ENCODE peak calls at places on chromosomes 16 and 17, in eight cellular contexts. U is colonic mucosa, Y is adrenal gland, S is cardiac muscle cell, A is thoracic aorta, G is neuronal stem cell, K is K562, F is gastrocnemius medialis. L is an unnamed sample.

GRCh38 chr16:24123275-24123674 is 132.9 kb upstream of the CACNG3 start:
- DNase-seq in U (no peak), Y (no peak), S (no peak), A (no peak), G (no peak), K (no peak), F (no peak), L (no peak)

GRCh38 chr16:28218109-28218508 is 6.3 kb upstream of the XPO6 start:
- DNase-seq in U (peak), Y (no peak), S (peak), A (no peak), G (no peak), K (no peak), F (no peak), L (no peak)

GRCh38 chr16:1494129-1494640 is 1.0 kb downstream of the TELO2 start:
- DNase-seq in U (peak), Y (peak), S (peak), A (no peak), G (no peak), K (no peak), F (peak), L (no peak)

GRCh38 chr17:41540921-41541625 is 13.0 kb upstream of the KRT19 start:
- DNase-seq in U (no peak), Y (no peak), S (no peak), A (no peak), G (no peak), K (peak), F (no peak), L (no peak)

GRCh38 chr17:28712037-28712704 is 483 bp upstream of the PROCA1 start:
- DNase-seq in U (peak), Y (no peak), S (peak), A (no peak), G (no peak), K (peak), F (no peak), L (no peak)

GRCh38 chr17:38879878-38880727 is 10.2 kb downstream of the LASP1 start:
- DNase-seq in U (no peak), Y (no peak), S (peak), A (no peak), G (no peak), K (no peak), F (no peak), L (no peak)

GRCh38 chr17:80675451-80676095 is 130.9 kb downstream of the RPTOR start:
- DNase-seq in U (no peak), Y (no peak), S (no peak), A (no peak), G (no peak), K (no peak), F (no peak), L (no peak)

GRCh38 chr16:87635541-87636049 is 33.3 kb downstream of the JPH3 start:
- DNase-seq in U (peak), Y (peak), S (peak), A (no peak), G (peak), K (peak), F (peak), L (no peak)

GRCh38 chr17:36722121-36722902 is 120.9 kb downstream of the MRM1 start:
- DNase-seq in U (peak), Y (peak), S (peak), A (no peak), G (peak), K (peak), F (no peak), L (peak)

GRCh38 chr17:65173284-65173793 is 36.2 kb downstream of the RGS9 start:
- DNase-seq in U (peak), Y (peak), S (peak), A (no peak), G (no peak), K (peak), F (no peak), L (no peak)

GRCh38 chr17:50828508-50829170 is 6.7 kb upstream of the WFIKKN2 start:
- DNase-seq in U (no peak), Y (no peak), S (no peak), A (no peak), G (no peak), K (no peak), F (no peak), L (no peak)

DNA sequence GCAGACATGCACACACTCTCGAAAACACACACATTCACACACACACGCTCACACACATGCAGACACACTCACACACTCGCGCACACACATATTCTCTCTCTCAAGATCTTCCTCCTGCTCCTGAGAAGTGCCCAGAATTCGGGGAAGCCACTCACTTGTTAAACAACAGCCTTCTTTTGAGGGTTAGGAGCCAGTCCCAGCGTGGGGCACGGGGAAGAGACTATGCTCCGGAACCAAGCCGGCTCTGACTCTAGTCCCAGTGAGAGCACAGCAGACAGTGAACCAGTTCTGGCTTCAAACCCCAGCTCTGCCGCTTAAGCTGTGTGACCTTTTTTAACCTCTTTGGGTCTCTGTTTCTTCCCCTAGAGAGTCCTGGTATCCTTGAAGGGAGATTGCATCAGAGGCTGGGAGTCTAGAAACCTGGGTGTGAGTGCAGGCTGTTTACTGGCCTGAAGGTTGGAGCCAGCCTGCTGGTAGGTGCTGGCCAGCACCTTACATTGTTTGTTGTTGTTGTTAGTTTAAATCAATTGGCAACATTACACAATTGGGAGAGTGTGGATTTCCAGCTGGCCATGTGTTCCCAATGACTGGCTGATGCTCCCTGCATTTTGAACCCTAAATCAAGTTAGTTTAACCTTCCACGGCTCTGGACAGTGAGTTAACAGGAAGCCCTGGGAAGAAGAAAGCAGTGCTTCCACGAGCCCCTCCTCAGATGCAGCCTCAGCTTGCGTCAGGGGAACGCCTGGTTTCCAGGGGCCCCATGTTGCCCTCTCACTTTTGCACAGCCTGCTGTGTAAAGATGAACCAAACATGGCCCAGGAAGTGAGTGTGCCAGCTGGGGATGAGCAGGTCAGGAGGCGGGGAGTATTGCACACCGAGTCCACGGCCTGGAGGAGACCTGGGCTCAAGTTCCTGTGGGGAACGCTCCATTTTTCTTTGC is 71.6 kb downstream of the GAS7 start:
- DNase-seq in U (no peak), Y (no peak), S (peak), A (no peak), G (no peak), K (no peak), F (no peak), L (no peak)
- H3K27ac ChIP-seq in U (peak), Y (peak), S (no peak), A (peak), G (no peak), K (no peak), F (peak), L (no peak)

DNA sequence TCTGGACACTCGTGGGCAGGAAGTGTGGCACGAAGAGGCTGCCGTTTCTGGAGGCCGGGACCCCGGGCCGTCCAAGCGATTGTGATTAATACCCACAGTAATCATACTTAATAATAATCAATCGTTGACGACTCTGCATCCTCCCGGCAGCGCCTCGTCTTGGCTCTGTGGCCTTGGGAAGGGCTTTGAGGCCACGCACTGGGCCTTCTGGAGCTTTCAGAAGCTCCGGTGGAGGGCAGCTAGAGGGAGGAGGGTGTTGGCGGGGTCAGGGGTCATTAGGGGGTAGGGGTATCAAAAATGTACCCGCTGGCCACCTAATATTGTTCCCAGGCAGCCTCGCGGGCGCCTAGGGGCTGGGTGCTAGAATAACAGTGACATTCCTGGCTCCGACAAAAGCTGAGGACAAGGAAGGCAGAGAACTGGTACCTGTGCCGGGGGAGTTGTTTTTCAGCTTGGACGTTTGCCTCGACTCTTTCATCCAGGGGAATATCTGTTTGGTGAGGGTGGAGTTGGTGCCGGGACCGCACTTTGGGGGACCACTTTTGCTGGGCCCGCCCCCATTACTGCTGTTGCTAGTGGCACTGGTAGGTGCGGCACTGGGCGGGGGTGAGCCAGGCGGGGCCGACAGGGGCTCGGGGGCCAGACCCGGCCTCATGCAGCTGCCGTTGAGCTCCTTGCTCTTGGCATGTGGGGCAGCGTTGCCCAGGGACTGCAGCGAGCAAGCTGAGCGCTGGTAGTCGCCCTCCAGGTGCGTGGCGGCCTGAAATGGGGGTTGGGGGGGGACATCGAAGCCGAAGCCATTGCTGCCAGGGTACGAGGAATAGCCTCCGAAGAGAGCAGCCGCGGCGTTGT is 6.9 kb upstream of the HOXB2 start:
- DNase-seq in U (no peak), Y (no peak), S (no peak), A (no peak), G (no peak), K (no peak), F (no peak), L (no peak)
- H3K27ac ChIP-seq in U (peak), Y (peak), S (peak), A (peak), G (no peak), K (no peak), F (peak), L (no peak)

GRCh38 chr16:26859086-26859485 is 207.6 kb upstream of the C16orf82 start:
- DNase-seq in U (no peak), Y (no peak), S (no peak), A (no peak), G (no peak), K (no peak), F (no peak), L (no peak)

GRCh38 chr16:26860506-26860905 is 206.2 kb upstream of the C16orf82 start:
- DNase-seq in U (no peak), Y (no peak), S (no peak), A (no peak), G (no peak), K (no peak), F (no peak), L (no peak)

DNA sequence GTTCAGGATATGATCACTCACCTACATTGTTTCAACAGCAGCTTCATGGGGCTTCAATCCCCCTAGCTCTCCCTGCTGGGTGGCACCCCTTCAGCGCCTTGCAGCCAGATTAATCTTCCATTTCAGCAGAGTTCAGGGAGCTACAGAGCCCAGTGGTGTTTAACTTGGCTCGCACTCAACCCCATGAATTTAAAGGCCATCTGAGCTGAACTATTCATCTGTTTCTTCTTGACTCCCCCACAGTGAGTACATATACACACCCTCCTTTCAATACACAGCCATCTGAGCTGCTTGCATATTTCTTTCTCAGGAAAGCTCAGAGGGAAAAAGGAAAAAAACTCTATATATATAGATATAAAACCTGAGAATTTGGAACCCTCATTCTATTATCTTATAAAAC is 202.8 kb upstream of the C16orf82 start:
- DNase-seq in U (no peak), Y (no peak), S (no peak), A (no peak), G (no peak), K (no peak), F (no peak), L (no peak)
- H3K27ac ChIP-seq in U (no peak), Y (no peak), S (no peak), A (no peak), G (no peak), K (no peak), F (no peak), L (no peak)

GRCh38 chr17:45106582-45106981 is 25.7 kb downstream of the PLCD3 start:
- DNase-seq in U (no peak), Y (no peak), S (no peak), A (no peak), G (no peak), K (no peak), F (no peak), L (no peak)

GRCh38 chr17:45108595-45109521 is 23.5 kb downstream of the PLCD3 start:
- DNase-seq in U (no peak), Y (no peak), S (no peak), A (no peak), G (no peak), K (no peak), F (no peak), L (no peak)

GRCh38 chr17:45106101-45106500 is 26.2 kb downstream of the PLCD3 start:
- DNase-seq in U (no peak), Y (no peak), S (no peak), A (no peak), G (no peak), K (no peak), F (no peak), L (no peak)

GRCh38 chr17:45108051-45108450 is 24.3 kb downstream of the PLCD3 start:
- DNase-seq in U (no peak), Y (no peak), S (no peak), A (no peak), G (no peak), K (no peak), F (no peak), L (no peak)

DNA sequence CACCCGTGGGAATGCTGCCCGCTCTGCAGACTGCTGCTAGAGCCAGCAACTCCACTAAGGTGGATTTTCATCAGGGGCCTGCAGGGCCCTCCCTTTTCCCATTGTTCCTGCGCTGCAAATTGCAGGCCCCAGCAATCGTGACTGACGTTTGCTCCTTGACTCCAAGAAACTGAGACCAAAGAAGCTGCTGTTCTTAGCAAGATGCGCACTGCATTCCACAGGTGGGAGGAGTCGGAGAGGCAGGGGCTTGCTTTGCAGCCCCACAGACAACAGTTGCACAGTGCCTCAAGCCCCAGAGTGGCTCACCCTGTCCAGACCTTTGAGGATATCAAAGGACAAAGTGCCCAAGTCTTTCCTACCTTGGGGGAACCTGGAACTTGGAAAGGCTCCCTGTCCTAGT is 25.0 kb downstream of the PLCD3 start:
- DNase-seq in U (no peak), Y (no peak), S (no peak), A (no peak), G (no peak), K (no peak), F (no peak), L (no peak)
- H3K27ac ChIP-seq in U (no peak), Y (no peak), S (peak), A (peak), G (peak), K (no peak), F (no peak), L (no peak)

GRCh38 chr16:84842516-84843148 is 22.8 kb downstream of the CRISPLD2 start:
- DNase-seq in U (no peak), Y (no peak), S (no peak), A (no peak), G (no peak), K (no peak), F (no peak), L (no peak)

GRCh38 chr16:84844049-84844350 is 24.2 kb downstream of the CRISPLD2 start:
- DNase-seq in U (no peak), Y (no peak), S (no peak), A (no peak), G (no peak), K (no peak), F (no peak), L (no peak)

GRCh38 chr16:84844561-84845495 is 25.0 kb downstream of the CRISPLD2 start:
- DNase-seq in U (no peak), Y (no peak), S (no peak), A (no peak), G (peak), K (no peak), F (no peak), L (no peak)

GRCh38 chr16:84841787-84842300 is 22.1 kb downstream of the CRISPLD2 start:
- DNase-seq in U (peak), Y (no peak), S (no peak), A (no peak), G (no peak), K (no peak), F (no peak), L (no peak)

GRCh38 chr16:84843149-84844048 is 23.6 kb downstream of the CRISPLD2 start:
- DNase-seq in U (no peak), Y (no peak), S (no peak), A (no peak), G (no peak), K (no peak), F (no peak), L (no peak)
- H3K27ac ChIP-seq in U (peak), Y (peak), S (no peak), A (no peak), G (no peak), K (no peak), F (no peak), L (no peak)

DNA sequence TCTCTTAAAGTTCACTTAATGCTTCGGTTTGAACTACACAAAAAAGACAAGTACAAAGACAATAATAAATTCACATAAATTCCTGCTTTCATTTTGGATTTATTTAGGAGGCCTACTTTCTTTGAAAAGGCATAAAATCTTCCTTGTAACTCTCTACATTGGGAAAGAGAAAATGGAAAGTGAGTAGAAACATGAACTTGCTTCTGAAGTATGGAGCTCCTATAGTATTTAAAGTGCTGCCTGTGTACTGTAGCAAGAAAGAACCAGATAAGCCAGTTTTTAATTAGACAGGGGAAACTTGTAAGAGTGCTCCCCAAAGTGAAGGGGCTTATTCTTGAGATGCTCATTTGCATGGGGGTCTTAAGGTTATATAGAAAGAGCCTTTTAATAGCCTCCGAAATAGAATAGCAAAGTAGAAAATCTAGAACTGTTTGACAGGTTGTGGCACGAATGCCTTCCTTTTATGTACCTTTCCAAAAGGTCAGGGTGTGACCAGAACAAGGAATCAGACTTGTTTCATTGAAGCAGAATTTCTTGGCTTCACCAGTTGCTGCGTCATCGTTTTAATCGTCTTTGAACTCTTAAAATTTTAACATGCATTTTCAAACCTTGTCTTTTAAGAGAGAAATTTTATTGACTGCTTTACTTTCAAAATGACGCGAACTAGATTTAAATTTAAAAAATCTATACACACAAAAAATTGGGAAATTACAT is 12.9 kb downstream of the GAN start:
- DNase-seq in U (peak), Y (no peak), S (no peak), A (no peak), G (no peak), K (no peak), F (no peak), L (no peak)
- H3K27ac ChIP-seq in U (no peak), Y (no peak), S (no peak), A (no peak), G (no peak), K (no peak), F (no peak), L (peak)

GRCh38 chr17:21039839-21040575 is 2.8 kb downstream of the USP22 start:
- DNase-seq in U (peak), Y (no peak), S (peak), A (no peak), G (no peak), K (peak), F (no peak), L (no peak)
- H3K27ac ChIP-seq in U (no peak), Y (peak), S (no peak), A (peak), G (no peak), K (peak), F (peak), L (no peak)

DNA sequence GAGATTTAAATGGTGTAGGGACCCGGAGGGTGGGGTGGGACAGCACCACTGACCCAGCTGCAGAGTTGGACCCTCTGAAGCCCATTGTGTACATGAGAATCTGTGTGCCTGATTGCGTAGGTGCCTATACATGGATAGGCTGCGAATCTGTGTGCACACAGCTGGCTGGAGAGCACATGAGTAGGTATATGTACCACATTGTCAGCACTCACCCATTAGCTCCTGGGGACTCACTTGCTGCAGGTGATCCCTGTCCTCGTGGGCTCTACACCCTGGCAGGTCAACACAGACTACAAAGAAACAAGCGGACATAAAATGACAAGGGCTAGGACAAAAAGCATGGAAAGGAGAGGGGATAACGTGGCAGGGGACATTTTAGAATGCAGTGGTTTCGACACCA is 11.3 kb upstream of the CETP start:
- DNase-seq in U (no peak), Y (no peak), S (no peak), A (no peak), G (no peak), K (no peak), F (no peak), L (no peak)
- H3K27ac ChIP-seq in U (no peak), Y (no peak), S (no peak), A (no peak), G (no peak), K (no peak), F (no peak), L (no peak)